ENCODE peak calls at places on chromosomes 11 and 22, in five cellular contexts. B is stomach, X is lower leg skin, O is right lobe of liver, H is A549. A is an unnamed sample.

GRCh38 chr11:11230802-11231562 is 122.1 kb downstream of the CSNK2A3 start:
- DNase-seq in B (no peak), X (peak), O (no peak), H (peak), A (peak)

GRCh38 chr11:99693941-99694492 is 673.3 kb downstream of the CNTN5 start:
- DNase-seq in B (no peak), X (no peak), O (no peak), H (peak), A (peak)

GRCh38 chr11:35166369-35167360 is 27.7 kb downstream of the CD44 start:
- DNase-seq in B (no peak), X (no peak), O (no peak), H (peak), A (peak)

GRCh38 chr11:113578164-113578455 is 102.9 kb upstream of the DRD2 start:
- DNase-seq in B (no peak), X (no peak), O (no peak), H (no peak), A (no peak)

GRCh38 chr22:45938913-45939312 is 38.0 kb downstream of the WNT7B start:
- DNase-seq in B (no peak), X (no peak), O (no peak), H (no peak), A (no peak)

GRCh38 chr11:43904737-43905515 is 24.3 kb downstream of the ALKBH3 start:
- DNase-seq in B (no peak), X (no peak), O (no peak), H (no peak), A (no peak)

GRCh38 chr11:19242184-19242932 is 1.6 kb upstream of the E2F8 start:
- DNase-seq in B (no peak), X (no peak), O (no peak), H (no peak), A (no peak)

GRCh38 chr22:35473971-35474370 is 66.7 kb upstream of the RASD2 start:
- DNase-seq in B (no peak), X (no peak), O (no peak), H (no peak), A (no peak)

GRCh38 chr11:20963596-20963995 is 294.2 kb downstream of the NELL1 start:
- DNase-seq in B (no peak), X (no peak), O (no peak), H (no peak), A (no peak)

GRCh38 chr11:82718307-82718706 is 15.4 kb downstream of the FAM181B start:
- DNase-seq in B (no peak), X (no peak), O (no peak), H (peak), A (peak)

GRCh38 chr22:25360411-25360810 is 141.0 kb downstream of the CRYBB2 start:
- DNase-seq in B (no peak), X (no peak), O (no peak), H (no peak), A (no peak)

GRCh38 chr11:45847908-45848316 is 637 bp downstream of the CRY2 start:
- DNase-seq in B (peak), X (peak), O (peak), H (peak), A (peak)

GRCh38 chr11:47603295-47603694 is 9.1 kb upstream of the C1QTNF4 start:
- DNase-seq in B (no peak), X (no peak), O (no peak), H (no peak), A (no peak)

GRCh38 chr22:48488611-48489456 is 1338.8 kb downstream of the BRD1 start:
- DNase-seq in B (no peak), X (peak), O (no peak), H (no peak), A (no peak)

GRCh38 chr22:24160546-24160945 is 20.7 kb upstream of the SUSD2 start:
- DNase-seq in B (no peak), X (no peak), O (no peak), H (no peak), A (no peak)

GRCh38 chr22:19508024-19508776 is 16.0 kb downstream of the CLDN5 start:
- DNase-seq in B (no peak), X (peak), O (no peak), H (no peak), A (no peak)

GRCh38 chr11:58963551-58964075 is 24.3 kb downstream of the GLYATL1 start:
- DNase-seq in B (peak), X (no peak), O (peak), H (no peak), A (no peak)

GRCh38 chr11:64758330-64759079 is 1.3 kb downstream of the PYGM start:
- DNase-seq in B (no peak), X (no peak), O (no peak), H (no peak), A (no peak)

GRCh38 chr22:23569716-23570115 is 10.4 kb downstream of the IGLL1 start:
- DNase-seq in B (no peak), X (no peak), O (no peak), H (no peak), A (no peak)

GRCh38 chr11:113311536-113311935 is 2.8 kb upstream of the TTC12 start:
- DNase-seq in B (no peak), X (no peak), O (no peak), H (no peak), A (no peak)

GRCh38 chr11:80297808-80298460 is 857.1 kb upstream of the TENM4 start:
- DNase-seq in B (no peak), X (no peak), O (no peak), H (no peak), A (no peak)

GRCh38 chr11:65438257-65439151 is 15.9 kb downstream of the NEAT1 start:
- DNase-seq in B (no peak), X (no peak), O (no peak), H (no peak), A (no peak)

GRCh38 chr11:40417627-40418026 is 1041.8 kb downstream of the LRRC4C start:
- DNase-seq in B (no peak), X (no peak), O (no peak), H (no peak), A (no peak)

GRCh38 chr11:59615132-59615636 is 390 bp downstream of the OSBP start:
- DNase-seq in B (peak), X (peak), O (peak), H (peak), A (no peak)

GRCh38 chr11:120431633-120432032 is 79.9 kb upstream of the GRIK4 start:
- DNase-seq in B (no peak), X (no peak), O (no peak), H (peak), A (peak)

GRCh38 chr11:133506551-133507094 is 25.7 kb downstream of the OPCML start:
- DNase-seq in B (no peak), X (peak), O (no peak), H (no peak), A (no peak)

GRCh38 chr11:107017433-107018227 is 646 bp downstream of the GUCY1A2 start:
- DNase-seq in B (no peak), X (peak), O (peak), H (peak), A (no peak)

GRCh38 chr11:65522640-65523322 is 2.1 kb upstream of the SCYL1 start:
- DNase-seq in B (no peak), X (no peak), O (peak), H (no peak), A (no peak)

GRCh38 chr22:17890245-17890671 is 116.0 kb upstream of the BID start:
- DNase-seq in B (no peak), X (no peak), O (no peak), H (no peak), A (no peak)

GRCh38 chr22:22888509-22889353 is 1.1 kb downstream of the IGLL5 start:
- DNase-seq in B (no peak), X (peak), O (no peak), H (no peak), A (no peak)

GRCh38 chr22:19716041-19716828 is 1.9 kb downstream of the SEPTIN5 start:
- DNase-seq in B (no peak), X (no peak), O (no peak), H (no peak), A (no peak)

GRCh38 chr22:32378703-32379272 is 21.1 kb downstream of the RFPL3 start:
- DNase-seq in B (no peak), X (no peak), O (no peak), H (peak), A (peak)

GRCh38 chr22:47171441-47172221 is 409.2 kb downstream of the TBC1D22A start:
- DNase-seq in B (no peak), X (peak), O (peak), H (no peak), A (no peak)

GRCh38 chr22:26621663-26622062 is at the start of gene CRYBA4:
- DNase-seq in B (no peak), X (no peak), O (no peak), H (no peak), A (no peak)

GRCh38 chr11:69992943-69993694 is 85.0 kb upstream of the ANO1 start:
- DNase-seq in B (peak), X (no peak), O (no peak), H (no peak), A (no peak)

GRCh38 chr11:72764503-72764902 is 12.3 kb upstream of the ARAP1 start:
- DNase-seq in B (peak), X (no peak), O (no peak), H (no peak), A (no peak)

GRCh38 chr11:65478411-65479183 is 20.2 kb upstream of the MALAT1 start:
- DNase-seq in B (peak), X (peak), O (peak), H (no peak), A (no peak)

GRCh38 chr11:3837793-3838192 is 3.0 kb downstream of the RHOG start:
- DNase-seq in B (peak), X (no peak), O (no peak), H (no peak), A (no peak)

GRCh38 chr11:3840870-3841425 is at the start of gene RHOG:
- DNase-seq in B (peak), X (peak), O (peak), H (peak), A (peak)

GRCh38 chr11:3838504-3838903 is 2.3 kb downstream of the RHOG start:
- DNase-seq in B (no peak), X (no peak), O (no peak), H (no peak), A (no peak)

GRCh38 chr11:3840289-3840869 is 380 bp downstream of the RHOG start:
- DNase-seq in B (no peak), X (peak), O (no peak), H (no peak), A (no peak)

DNA sequence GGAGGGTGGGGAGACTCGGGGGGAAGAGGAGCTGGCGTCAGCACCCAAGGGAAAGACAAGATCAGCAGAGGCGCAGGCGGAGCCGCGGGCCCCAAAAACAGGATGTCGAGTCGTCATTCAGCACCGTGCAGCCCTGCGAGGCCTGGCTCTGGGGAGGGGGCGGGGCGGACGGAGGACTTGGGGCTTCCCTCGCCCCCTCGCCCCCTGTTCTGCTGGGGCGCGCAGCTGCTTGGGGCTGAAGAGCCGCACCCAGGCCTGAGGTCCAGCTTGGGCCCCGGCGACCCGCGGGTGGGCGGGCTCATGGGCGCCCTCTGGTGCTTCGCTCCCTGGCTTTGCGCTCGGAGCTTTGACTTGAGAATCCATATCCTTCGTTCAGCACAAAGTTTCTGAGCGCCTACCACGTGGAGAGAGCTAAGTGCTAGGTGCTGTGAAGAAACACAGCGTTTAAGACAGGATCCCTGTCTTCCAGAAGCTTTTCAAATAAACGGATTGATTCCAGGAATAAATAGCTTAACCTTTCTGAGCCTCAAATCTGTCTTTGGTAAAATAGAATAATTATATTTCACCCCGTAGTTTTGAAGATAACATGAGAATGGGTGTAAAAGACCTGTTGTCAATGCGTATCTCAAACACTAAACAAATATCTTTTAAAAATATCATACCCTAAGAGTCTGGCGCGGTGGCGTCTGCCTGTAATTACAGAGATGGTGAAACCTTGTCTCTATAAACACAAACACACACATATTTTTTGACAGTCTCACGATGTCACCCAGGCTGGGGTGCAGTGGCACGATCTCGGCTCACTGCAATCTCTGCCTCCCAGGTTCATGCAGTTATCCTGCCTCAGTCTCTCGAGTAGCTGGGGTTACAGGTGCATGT is 906 bp upstream of the RHOG start:
- DNase-seq in B (peak), X (no peak), O (peak), H (peak), A (peak)
- TF ChIP-seq POLR2A in B (no peak), X (no peak), O (peak), H (peak), A (peak)

GRCh38 chr11:27614092-27614491 is 86.2 kb downstream of the BDNF start:
- DNase-seq in B (no peak), X (no peak), O (no peak), H (no peak), A (no peak)

GRCh38 chr11:27612932-27613669 is 87.2 kb downstream of the BDNF start:
- DNase-seq in B (no peak), X (no peak), O (no peak), H (no peak), A (no peak)

GRCh38 chr11:27616711-27617110 is 83.5 kb downstream of the BDNF start:
- DNase-seq in B (no peak), X (no peak), O (no peak), H (no peak), A (no peak)

GRCh38 chr11:27613670-27613950 is 86.6 kb downstream of the BDNF start:
- DNase-seq in B (no peak), X (no peak), O (no peak), H (no peak), A (no peak)

GRCh38 chr11:27615833-27616232 is 84.4 kb downstream of the BDNF start:
- DNase-seq in B (no peak), X (no peak), O (no peak), H (no peak), A (no peak)
- TF ChIP-seq POLR2A in B (no peak), X (no peak), O (no peak), H (no peak), A (no peak)

DNA sequence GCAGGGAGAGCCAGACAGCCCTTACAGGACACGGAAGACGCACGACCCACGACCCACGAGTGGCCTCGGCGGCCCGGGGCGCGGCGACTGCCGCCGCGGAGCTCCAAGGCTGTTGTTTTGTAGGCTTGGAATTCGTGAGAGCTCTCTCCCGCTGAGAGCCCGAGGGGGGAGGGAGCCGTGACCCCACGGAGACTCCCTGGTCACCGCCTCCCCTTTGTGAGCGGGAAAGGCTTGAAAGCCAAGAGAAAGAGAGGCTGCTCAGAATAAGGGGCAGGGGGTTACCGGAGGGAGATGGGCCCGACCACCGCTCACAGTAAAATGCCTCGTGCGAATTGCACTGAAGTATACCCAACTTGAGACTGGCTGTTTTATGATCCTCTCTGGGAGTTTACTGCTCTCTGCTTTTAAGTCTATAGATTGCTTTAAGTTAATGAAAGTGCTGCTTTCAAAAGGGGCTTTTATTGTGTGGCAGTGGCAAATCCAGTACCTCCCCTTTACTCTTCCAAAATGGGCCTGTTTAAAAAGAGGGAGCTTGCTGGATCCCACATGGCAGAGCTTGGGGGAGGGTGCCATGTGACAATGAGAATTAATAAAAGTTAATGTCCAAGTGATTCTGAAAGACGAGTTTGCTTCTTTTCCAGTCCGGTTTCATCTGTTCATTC is 2.9 kb downstream of the PKNOX2 start:
- DNase-seq in B (no peak), X (peak), O (no peak), H (no peak), A (no peak)
- TF ChIP-seq POLR2A in B (no peak), X (no peak), O (no peak), H (no peak), A (no peak)

DNA sequence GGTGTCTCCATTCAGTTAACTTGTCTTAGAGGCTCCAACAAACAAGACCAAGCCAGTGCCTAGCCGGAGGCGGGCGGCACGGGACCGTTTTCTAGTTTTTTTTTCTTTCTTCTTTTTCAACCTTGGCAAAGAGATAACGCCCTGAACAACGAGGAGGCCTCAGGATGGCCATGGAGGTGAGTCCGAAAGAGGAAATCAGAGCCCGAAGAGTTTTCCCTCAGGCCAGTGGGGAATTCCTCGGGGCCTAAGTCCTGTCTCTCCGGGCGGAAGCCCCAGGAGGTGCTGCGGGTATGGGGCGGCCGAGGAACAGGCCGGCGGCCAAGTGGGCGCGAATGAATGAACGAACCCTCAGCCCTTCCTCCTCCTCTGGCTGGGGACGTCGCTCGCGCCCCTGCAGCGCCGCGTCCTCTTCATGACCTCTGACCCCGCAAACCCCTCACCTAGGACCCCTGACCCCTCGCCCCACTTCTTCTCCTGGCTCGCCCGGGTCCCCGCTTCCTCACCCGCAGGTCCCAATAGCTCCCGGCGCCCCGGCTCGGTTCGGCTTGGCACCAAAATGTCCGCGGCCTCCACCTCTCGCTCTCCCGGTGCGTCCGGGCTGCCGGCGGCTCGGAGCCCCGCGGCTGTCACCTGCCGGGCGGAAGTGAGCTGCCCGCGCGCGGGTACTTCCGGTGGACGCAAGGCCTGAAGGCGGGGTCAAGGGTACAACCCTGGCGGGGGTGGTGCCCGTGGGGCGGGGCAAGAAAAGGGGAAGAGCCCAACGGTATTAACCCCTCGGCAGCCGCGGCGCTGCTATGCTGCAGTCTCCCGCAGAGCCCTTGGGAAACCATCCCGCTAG is at the start of gene AP1B1:
- DNase-seq in B (peak), X (peak), O (peak), H (peak), A (peak)
- TF ChIP-seq POLR2A in B (peak), X (no peak), O (peak), H (peak), A (peak)

GRCh38 chr11:68468217-68468828 is 7.8 kb downstream of the PPP6R3 start:
- DNase-seq in B (no peak), X (no peak), O (no peak), H (no peak), A (no peak)
- TF ChIP-seq POLR2A in B (no peak), X (no peak), O (no peak), H (no peak), A (no peak)

GRCh38 chr11:61974766-61975631 is 7.6 kb upstream of the FTH1 start:
- DNase-seq in B (peak), X (peak), O (peak), H (no peak), A (no peak)
- TF ChIP-seq POLR2A in B (no peak), X (no peak), O (peak), H (no peak), A (no peak)

GRCh38 chr22:33883961-33884808 is 36.1 kb downstream of the LARGE1 start:
- DNase-seq in B (no peak), X (no peak), O (no peak), H (no peak), A (no peak)
- TF ChIP-seq POLR2A in B (no peak), X (no peak), O (no peak), H (no peak), A (no peak)

DNA sequence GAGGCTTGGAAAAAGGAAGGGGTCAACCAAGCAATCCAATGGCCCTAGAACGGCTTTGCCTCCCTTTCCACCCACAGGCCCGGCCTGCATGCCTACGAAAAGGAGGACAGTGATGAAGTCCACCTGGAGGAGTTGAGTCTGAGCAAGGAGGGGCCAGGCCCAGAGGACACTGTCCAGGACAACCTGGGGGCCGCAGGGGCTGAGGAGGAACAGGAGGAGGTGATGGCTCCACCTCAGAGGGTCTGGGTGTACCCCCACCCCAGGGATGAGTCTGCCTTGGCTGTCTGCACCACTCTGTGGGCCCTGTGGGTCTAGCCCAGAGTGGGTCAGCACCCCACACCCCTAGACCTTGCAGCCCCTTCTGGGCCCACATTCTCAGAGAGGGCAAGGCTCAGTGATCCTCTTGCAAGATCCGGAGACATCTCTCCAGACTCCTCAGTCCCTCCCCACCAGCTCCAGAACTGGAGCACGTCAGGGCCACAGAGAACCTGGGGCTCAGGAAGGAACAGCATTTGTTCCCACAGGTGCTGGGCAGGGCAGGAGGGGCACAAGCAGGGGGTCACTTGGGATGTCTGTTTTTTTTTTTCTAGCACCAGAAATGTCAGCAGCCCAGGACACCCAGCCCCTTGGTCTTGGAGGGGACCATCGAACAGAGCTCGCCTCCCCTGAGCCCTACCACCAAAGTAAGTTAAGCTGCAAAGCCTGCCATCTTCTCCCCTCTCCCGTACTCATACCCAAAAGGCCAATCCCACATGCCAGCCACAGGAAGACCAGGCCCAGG is 8.2 kb downstream of the PRR33 start:
- DNase-seq in B (no peak), X (peak), O (no peak), H (no peak), A (no peak)
- TF ChIP-seq POLR2A in B (no peak), X (no peak), O (no peak), H (no peak), A (no peak)

A was measured in H54.